ENCODE peak calls at places on chromosomes 2 and 18, in four cellular contexts. One of them, this sample, is unnamed.

GRCh38 chr2:241532733-241533601 is 24.6 kb upstream of the STK25 start:
- DNase-seq in WERI-Rb-1: no peak
- DNase-seq in IMR-90: no peak
- DNase-seq in neural progenitor cell: no peak
- DNase-seq in this sample: no peak

GRCh38 chr2:241272298-241272721 is 43.2 kb downstream of the HDLBP start:
- DNase-seq in WERI-Rb-1: peak
- DNase-seq in IMR-90: no peak
- DNase-seq in neural progenitor cell: peak
- DNase-seq in this sample: peak

GRCh38 chr18:13681701-13682100 is 44.7 kb downstream of the FAM210A start:
- DNase-seq in WERI-Rb-1: no peak
- DNase-seq in IMR-90: no peak
- DNase-seq in neural progenitor cell: no peak
- DNase-seq in this sample: no peak

GRCh38 chr2:226002438-226002837 is 602.9 kb downstream of the NYAP2 start:
- DNase-seq in WERI-Rb-1: no peak
- DNase-seq in IMR-90: peak
- DNase-seq in neural progenitor cell: no peak
- DNase-seq in this sample: no peak

GRCh38 chr2:232321156-232321816 is 57.3 kb upstream of the ALPP start:
- DNase-seq in WERI-Rb-1: no peak
- DNase-seq in IMR-90: no peak
- DNase-seq in neural progenitor cell: peak
- DNase-seq in this sample: no peak

GRCh38 chr2:21356857-21357255 is 233.1 kb downstream of the TDRD15 start:
- DNase-seq in WERI-Rb-1: no peak
- DNase-seq in IMR-90: no peak
- DNase-seq in neural progenitor cell: no peak
- DNase-seq in this sample: no peak

GRCh38 chr2:22798389-22798788 is 586.6 kb upstream of the KLHL29 start:
- DNase-seq in WERI-Rb-1: no peak
- DNase-seq in IMR-90: no peak
- DNase-seq in neural progenitor cell: no peak
- DNase-seq in this sample: no peak

GRCh38 chr2:7567646-7568045 is 650.4 kb downstream of the RNF144A start:
- DNase-seq in WERI-Rb-1: no peak
- DNase-seq in IMR-90: no peak
- DNase-seq in neural progenitor cell: no peak
- DNase-seq in this sample: no peak

GRCh38 chr2:216989335-216990129 is 129.7 kb upstream of the TNP1 start:
- DNase-seq in WERI-Rb-1: peak
- DNase-seq in IMR-90: peak
- DNase-seq in neural progenitor cell: no peak
- DNase-seq in this sample: no peak

GRCh38 chr18:21739604-21740473 is 753 bp upstream of the MIB1 start:
- DNase-seq in WERI-Rb-1: no peak
- DNase-seq in IMR-90: no peak
- DNase-seq in neural progenitor cell: peak
- DNase-seq in this sample: no peak

GRCh38 chr2:242075683-242076082 is 206.2 kb downstream of the RTP5 start:
- DNase-seq in WERI-Rb-1: no peak
- DNase-seq in IMR-90: no peak
- DNase-seq in neural progenitor cell: no peak
- DNase-seq in this sample: no peak

GRCh38 chr18:9612989-9613388 is 1.4 kb downstream of the PPP4R1 start:
- DNase-seq in WERI-Rb-1: no peak
- DNase-seq in IMR-90: no peak
- DNase-seq in neural progenitor cell: no peak
- DNase-seq in this sample: no peak

GRCh38 chr2:127658641-127659407 is 12.9 kb downstream of the GPR17 start:
- DNase-seq in WERI-Rb-1: no peak
- DNase-seq in IMR-90: no peak
- DNase-seq in neural progenitor cell: no peak
- DNase-seq in this sample: no peak

GRCh38 chr2:39243469-39244123 is at the start of gene CDKL4:
- DNase-seq in WERI-Rb-1: no peak
- DNase-seq in IMR-90: no peak
- DNase-seq in neural progenitor cell: no peak
- DNase-seq in this sample: no peak

GRCh38 chr2:196291418-196291817 is 120.0 kb upstream of the STK17B start:
- DNase-seq in WERI-Rb-1: no peak
- DNase-seq in IMR-90: no peak
- DNase-seq in neural progenitor cell: no peak
- DNase-seq in this sample: no peak

GRCh38 chr18:63087421-63088230 is 231.9 kb downstream of the BCL2 start:
- DNase-seq in WERI-Rb-1: no peak
- DNase-seq in IMR-90: no peak
- DNase-seq in neural progenitor cell: no peak
- DNase-seq in this sample: no peak

GRCh38 chr18:46481048-46481846 is 175.8 kb downstream of the LOXHD1 start:
- DNase-seq in WERI-Rb-1: peak
- DNase-seq in IMR-90: peak
- DNase-seq in neural progenitor cell: peak
- DNase-seq in this sample: peak

GRCh38 chr18:48942554-48943261 is 8.1 kb downstream of the SMAD7 start:
- DNase-seq in WERI-Rb-1: no peak
- DNase-seq in IMR-90: peak
- DNase-seq in neural progenitor cell: no peak
- DNase-seq in this sample: peak

GRCh38 chr2:70247364-70248144 is 874 bp downstream of the TIA1 start:
- DNase-seq in WERI-Rb-1: no peak
- DNase-seq in IMR-90: peak
- DNase-seq in neural progenitor cell: peak
- DNase-seq in this sample: no peak

GRCh38 chr2:216031960-216032689 is 18.8 kb upstream of the MREG start:
- DNase-seq in WERI-Rb-1: no peak
- DNase-seq in IMR-90: peak
- DNase-seq in neural progenitor cell: no peak
- DNase-seq in this sample: no peak

GRCh38 chr2:36770542-36771287 is 74.2 kb downstream of the VIT start:
- DNase-seq in WERI-Rb-1: peak
- DNase-seq in IMR-90: peak
- DNase-seq in neural progenitor cell: peak
- DNase-seq in this sample: peak

GRCh38 chr2:45074713-45075112 is 65.5 kb upstream of the SIX2 start:
- DNase-seq in WERI-Rb-1: no peak
- DNase-seq in IMR-90: no peak
- DNase-seq in neural progenitor cell: no peak
- DNase-seq in this sample: no peak

GRCh38 chr2:175576875-175577274 is 395.4 kb upstream of the ATP5MC3 start:
- DNase-seq in WERI-Rb-1: no peak
- DNase-seq in IMR-90: no peak
- DNase-seq in neural progenitor cell: peak
- DNase-seq in this sample: no peak

GRCh38 chr2:78739282-78739681 is 286.2 kb upstream of the REG3G start:
- DNase-seq in WERI-Rb-1: no peak
- DNase-seq in IMR-90: no peak
- DNase-seq in neural progenitor cell: no peak
- DNase-seq in this sample: no peak

GRCh38 chr2:154189963-154190362 is 318.2 kb downstream of the GALNT13 start:
- DNase-seq in WERI-Rb-1: no peak
- DNase-seq in IMR-90: no peak
- DNase-seq in neural progenitor cell: peak
- DNase-seq in this sample: no peak

GRCh38 chr2:197445746-197446145 is 7.6 kb upstream of the COQ10B start:
- DNase-seq in WERI-Rb-1: no peak
- DNase-seq in IMR-90: no peak
- DNase-seq in neural progenitor cell: no peak
- DNase-seq in this sample: no peak

GRCh38 chr2:236794558-236794957 is 224.9 kb downstream of the ACKR3 start:
- DNase-seq in WERI-Rb-1: no peak
- DNase-seq in IMR-90: no peak
- DNase-seq in neural progenitor cell: no peak
- DNase-seq in this sample: no peak

GRCh38 chr2:232707076-232707475 is 9.9 kb downstream of the GIGYF2 start:
- DNase-seq in WERI-Rb-1: no peak
- DNase-seq in IMR-90: no peak
- DNase-seq in neural progenitor cell: no peak
- DNase-seq in this sample: no peak

GRCh38 chr2:38581193-38582147 is 21.3 kb downstream of the HNRNPLL start:
- DNase-seq in WERI-Rb-1: peak
- DNase-seq in IMR-90: peak
- DNase-seq in neural progenitor cell: peak
- DNase-seq in this sample: peak

GRCh38 chr2:157413342-157414035 is 30.4 kb downstream of the CYTIP start:
- DNase-seq in WERI-Rb-1: no peak
- DNase-seq in IMR-90: no peak
- DNase-seq in neural progenitor cell: no peak
- DNase-seq in this sample: no peak

GRCh38 chr2:148674063-148675020 is 29.8 kb downstream of the EPC2 start:
- DNase-seq in WERI-Rb-1: peak
- DNase-seq in IMR-90: peak
- DNase-seq in neural progenitor cell: peak
- DNase-seq in this sample: no peak

GRCh38 chr2:201059961-201060525 is 11.4 kb downstream of the HYCC2 start:
- DNase-seq in WERI-Rb-1: no peak
- DNase-seq in IMR-90: no peak
- DNase-seq in neural progenitor cell: no peak
- DNase-seq in this sample: no peak

GRCh38 chr2:120861576-120862191 is 126.0 kb downstream of the GLI2 start:
- DNase-seq in WERI-Rb-1: no peak
- DNase-seq in IMR-90: peak
- DNase-seq in neural progenitor cell: peak
- DNase-seq in this sample: no peak

GRCh38 chr2:42118759-42119569 is 50.2 kb upstream of the EML4 start:
- DNase-seq in WERI-Rb-1: no peak
- DNase-seq in IMR-90: no peak
- DNase-seq in neural progenitor cell: no peak
- DNase-seq in this sample: no peak

GRCh38 chr18:35110037-35110436 is 68.8 kb downstream of the MAPRE2 start:
- DNase-seq in WERI-Rb-1: no peak
- DNase-seq in IMR-90: no peak
- DNase-seq in neural progenitor cell: no peak
- DNase-seq in this sample: no peak

GRCh38 chr2:83747141-83747540 is 711.9 kb downstream of the SUCLG1 start:
- DNase-seq in WERI-Rb-1: no peak
- DNase-seq in IMR-90: no peak
- DNase-seq in neural progenitor cell: no peak
- DNase-seq in this sample: no peak

GRCh38 chr18:66193394-66193793 is 410.5 kb downstream of the CDH19 start:
- DNase-seq in WERI-Rb-1: no peak
- DNase-seq in IMR-90: no peak
- DNase-seq in neural progenitor cell: no peak
- DNase-seq in this sample: no peak
- TF ChIP-seq CTCF in WERI-Rb-1: no peak
- TF ChIP-seq CTCF in IMR-90: no peak
- TF ChIP-seq CTCF in neural progenitor cell: no peak
- TF ChIP-seq CTCF in this sample: no peak

GRCh38 chr2:96575790-96576456 is 39.4 kb downstream of the ARID5A start:
- DNase-seq in WERI-Rb-1: no peak
- DNase-seq in IMR-90: no peak
- DNase-seq in neural progenitor cell: no peak
- DNase-seq in this sample: no peak

GRCh38 chr2:96578731-96579130 is 42.2 kb downstream of the ARID5A start:
- DNase-seq in WERI-Rb-1: no peak
- DNase-seq in IMR-90: no peak
- DNase-seq in neural progenitor cell: no peak
- DNase-seq in this sample: no peak

GRCh38 chr2:96579422-96579821 is 42.9 kb downstream of the ARID5A start:
- DNase-seq in WERI-Rb-1: no peak
- DNase-seq in IMR-90: no peak
- DNase-seq in neural progenitor cell: no peak
- DNase-seq in this sample: no peak

DNA sequence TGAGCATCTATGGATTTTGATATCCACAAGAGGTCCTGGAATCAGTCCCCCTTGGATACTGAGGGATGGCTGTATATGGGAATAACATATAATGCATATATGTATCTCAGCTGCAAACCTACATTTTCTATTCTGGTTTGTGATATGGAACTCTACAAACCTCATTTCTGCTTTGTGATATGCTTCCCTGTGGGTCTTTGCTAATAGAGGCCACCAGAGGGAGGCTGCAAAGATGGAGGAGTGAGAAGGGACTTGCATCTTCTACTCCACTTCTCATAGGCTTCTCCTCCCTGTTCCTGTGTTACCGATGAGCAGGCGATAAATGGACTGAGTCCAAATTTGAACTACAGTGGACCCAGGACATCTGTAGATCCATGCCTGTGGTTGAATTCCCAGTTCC is 37.8 kb downstream of the ARID5A start:
- DNase-seq in WERI-Rb-1: no peak
- DNase-seq in IMR-90: no peak
- DNase-seq in neural progenitor cell: no peak
- DNase-seq in this sample: no peak
- TF ChIP-seq CTCF in WERI-Rb-1: no peak
- TF ChIP-seq CTCF in IMR-90: no peak
- TF ChIP-seq CTCF in neural progenitor cell: no peak
- TF ChIP-seq CTCF in this sample: no peak

GRCh38 chr2:29650634-29651097 is 270.7 kb downstream of the ALK start:
- DNase-seq in WERI-Rb-1: no peak
- DNase-seq in IMR-90: no peak
- DNase-seq in neural progenitor cell: no peak
- DNase-seq in this sample: no peak

GRCh38 chr2:29640360-29640759 is 281.0 kb downstream of the ALK start:
- DNase-seq in WERI-Rb-1: no peak
- DNase-seq in IMR-90: no peak
- DNase-seq in neural progenitor cell: no peak
- DNase-seq in this sample: no peak

GRCh38 chr2:29644949-29645348 is 276.4 kb downstream of the ALK start:
- DNase-seq in WERI-Rb-1: no peak
- DNase-seq in IMR-90: no peak
- DNase-seq in neural progenitor cell: no peak
- DNase-seq in this sample: no peak
- TF ChIP-seq CTCF in WERI-Rb-1: no peak
- TF ChIP-seq CTCF in IMR-90: no peak
- TF ChIP-seq CTCF in neural progenitor cell: no peak
- TF ChIP-seq CTCF in this sample: no peak

DNA sequence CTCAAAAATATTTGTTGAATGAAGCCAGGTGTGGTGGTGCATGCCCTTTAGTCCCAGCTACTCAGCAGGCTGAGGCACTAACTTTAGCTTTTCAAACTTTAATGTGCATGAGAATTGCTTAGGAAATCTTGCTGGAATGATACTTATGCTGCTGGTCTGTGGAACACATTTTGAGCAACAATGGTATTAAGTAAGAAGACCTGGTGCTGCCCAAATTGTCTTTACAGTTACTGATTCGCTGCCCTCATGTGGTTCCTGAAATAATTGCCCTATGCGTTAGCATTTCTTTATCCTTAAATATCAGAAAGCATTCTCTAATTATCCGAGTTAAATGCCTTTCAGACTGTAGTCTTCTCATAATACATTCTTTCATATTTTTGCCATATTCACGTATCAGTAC is 76.0 kb upstream of the SESTD1 start:
- DNase-seq in WERI-Rb-1: no peak
- DNase-seq in IMR-90: peak
- DNase-seq in neural progenitor cell: peak
- DNase-seq in this sample: no peak
- TF ChIP-seq CTCF in WERI-Rb-1: no peak
- TF ChIP-seq CTCF in IMR-90: peak
- TF ChIP-seq CTCF in neural progenitor cell: peak
- TF ChIP-seq CTCF in this sample: no peak

This sample was measured in nephron progenitor cell.